ENCODE peak calls at places on chromosomes 13 and 19, in six cellular contexts. R, O, I, Z, F and Q are unnamed samples.

GRCh38 chr19:4096049-4096892 is 27.7 kb downstream of the MAP2K2 start:
- DNase-seq in R (no peak), O (no peak), I (no peak), Z (no peak), F (no peak), Q (no peak)

GRCh38 chr13:100541882-100542545 is 46.6 kb downstream of the GGACT start:
- DNase-seq in R (no peak), O (no peak), I (no peak), Z (no peak), F (no peak), Q (no peak)

GRCh38 chr13:42409061-42409460 is 137.1 kb downstream of the AKAP11 start:
- DNase-seq in R (no peak), O (no peak), I (no peak), Z (no peak), F (no peak), Q (no peak)

GRCh38 chr13:99218126-99218525 is 17.5 kb downstream of the UBAC2 start:
- DNase-seq in R (no peak), O (no peak), I (no peak), Z (no peak), F (no peak), Q (no peak)

GRCh38 chr13:106197506-106197905 is 338.0 kb downstream of the EFNB2 start:
- DNase-seq in R (no peak), O (no peak), I (no peak), Z (no peak), F (no peak), Q (no peak)

GRCh38 chr13:19587635-19588300 is 26.4 kb upstream of the TPTE2 start:
- DNase-seq in R (no peak), O (peak; percentile 27), I (no peak), Z (peak; percentile 52), F (no peak), Q (no peak)

GRCh38 chr19:52584686-52585085 is 14.6 kb downstream of the ZNF701 start:
- DNase-seq in R (no peak), O (no peak), I (no peak), Z (no peak), F (no peak), Q (no peak)

GRCh38 chr19:49472936-49473335 is 1.1 kb upstream of the FLT3LG start:
- DNase-seq in R (no peak), O (no peak), I (no peak), Z (no peak), F (no peak), Q (no peak)

GRCh38 chr19:35856546-35857149 is at the start of gene KIRREL2:
- DNase-seq in R (no peak), O (no peak), I (no peak), Z (no peak), F (no peak), Q (no peak)

GRCh38 chr19:3369337-3370213 is 3.2 kb downstream of the NFIC start:
- DNase-seq in R (peak; percentile 58), O (no peak), I (no peak), Z (peak; percentile 63), F (peak; percentile 67), Q (no peak)

GRCh38 chr19:21084343-21084742 is 2.3 kb downstream of the ZNF714 start:
- DNase-seq in R (no peak), O (no peak), I (peak; percentile 12), Z (peak; percentile 79), F (no peak), Q (no peak)

GRCh38 chr13:80454245-80454644 is 113.3 kb upstream of the SPRY2 start:
- DNase-seq in R (no peak), O (no peak), I (peak; percentile 34), Z (peak; percentile 1), F (no peak), Q (no peak)

GRCh38 chr19:23957660-23958281 is 43.1 kb downstream of the ZNF726 start:
- DNase-seq in R (no peak), O (peak; percentile 7), I (no peak), Z (peak; percentile 82), F (no peak), Q (no peak)

GRCh38 chr19:4976412-4977298 is 7.7 kb downstream of the KDM4B start:
- DNase-seq in R (peak; percentile 88), O (no peak), I (no peak), Z (peak; percentile 98), F (peak; percentile 92), Q (peak; percentile 38)

GRCh38 chr13:95118541-95119324 is 182.5 kb downstream of the ABCC4 start:
- DNase-seq in R (no peak), O (no peak), I (no peak), Z (no peak), F (no peak), Q (no peak)

GRCh38 chr13:110479215-110479545 is 82.3 kb downstream of the RAB20 start:
- DNase-seq in R (no peak), O (no peak), I (no peak), Z (no peak), F (no peak), Q (no peak)

GRCh38 chr19:7507884-7508283 is 8.0 kb upstream of the ZNF358 start:
- DNase-seq in R (peak; percentile 60), O (peak; percentile 90), I (no peak), Z (peak; percentile 80), F (no peak), Q (no peak)

GRCh38 chr13:79549355-79550106 is 68.6 kb downstream of the NDFIP2 start:
- DNase-seq in R (no peak), O (no peak), I (no peak), Z (peak; percentile 38), F (no peak), Q (no peak)

GRCh38 chr19:37979547-37980082 is 72.6 kb downstream of the SIPA1L3 start:
- DNase-seq in R (no peak), O (no peak), I (peak; percentile 69), Z (no peak), F (no peak), Q (no peak)

GRCh38 chr19:4633140-4633967 is 6.0 kb upstream of the TNFAIP8L1 start:
- DNase-seq in R (no peak), O (peak; percentile 65), I (peak; percentile 16), Z (peak; percentile 85), F (no peak), Q (no peak)

GRCh38 chr13:44815507-44816074 is 173.7 kb downstream of the NUFIP1 start:
- DNase-seq in R (peak; percentile 60), O (peak; percentile 67), I (no peak), Z (peak; percentile 98), F (no peak), Q (no peak)

GRCh38 chr19:35555301-35556005 is 8.0 kb downstream of the ATP4A start:
- DNase-seq in R (no peak), O (peak; percentile 40), I (no peak), Z (peak; percentile 35), F (no peak), Q (no peak)

GRCh38 chr19:49682274-49682673 is 5.2 kb downstream of the PRMT1 start:
- DNase-seq in R (no peak), O (no peak), I (no peak), Z (no peak), F (no peak), Q (no peak)

GRCh38 chr19:53332484-53332883 is 1.1 kb upstream of the ZNF845 start:
- DNase-seq in R (no peak), O (no peak), I (no peak), Z (no peak), F (no peak), Q (no peak)

DNA sequence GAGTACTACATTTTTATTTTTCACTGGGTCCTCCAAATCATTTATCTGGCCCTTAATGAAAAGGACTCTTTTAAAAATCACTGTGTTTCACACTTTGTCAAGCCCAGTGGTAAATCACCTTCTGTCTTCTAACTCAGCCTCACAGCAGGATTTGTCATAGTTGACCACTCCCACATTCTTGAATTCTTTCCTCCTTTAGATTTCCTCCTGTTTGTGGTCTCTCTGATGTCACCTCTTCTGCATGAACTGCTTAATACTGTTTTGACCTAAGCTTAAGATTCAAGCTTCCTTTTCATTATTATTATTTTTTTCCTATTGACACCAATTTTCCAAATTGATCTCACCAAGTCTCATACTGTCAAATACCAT is 899.8 kb upstream of the MIR17HG start:
- DNase-seq in R (no peak), O (peak; percentile 1), I (no peak), Z (peak; percentile 63), F (no peak), Q (no peak)
- TF ChIP-seq POLR2A in R (no peak), O (no peak), I (no peak), Z (no peak), F (no peak), Q (no peak)

GRCh38 chr13:33933810-33934209 is 115.9 kb downstream of the RFC3 start:
- DNase-seq in R (no peak), O (no peak), I (no peak), Z (no peak), F (no peak), Q (no peak)
- H3K4me3 ChIP-seq in R (no peak overlapping the region), O (no peak overlapping the region), I (no peak overlapping the region), Z (no peak overlapping the region), F (no peak overlapping the region), Q (no peak overlapping the region)

DNA sequence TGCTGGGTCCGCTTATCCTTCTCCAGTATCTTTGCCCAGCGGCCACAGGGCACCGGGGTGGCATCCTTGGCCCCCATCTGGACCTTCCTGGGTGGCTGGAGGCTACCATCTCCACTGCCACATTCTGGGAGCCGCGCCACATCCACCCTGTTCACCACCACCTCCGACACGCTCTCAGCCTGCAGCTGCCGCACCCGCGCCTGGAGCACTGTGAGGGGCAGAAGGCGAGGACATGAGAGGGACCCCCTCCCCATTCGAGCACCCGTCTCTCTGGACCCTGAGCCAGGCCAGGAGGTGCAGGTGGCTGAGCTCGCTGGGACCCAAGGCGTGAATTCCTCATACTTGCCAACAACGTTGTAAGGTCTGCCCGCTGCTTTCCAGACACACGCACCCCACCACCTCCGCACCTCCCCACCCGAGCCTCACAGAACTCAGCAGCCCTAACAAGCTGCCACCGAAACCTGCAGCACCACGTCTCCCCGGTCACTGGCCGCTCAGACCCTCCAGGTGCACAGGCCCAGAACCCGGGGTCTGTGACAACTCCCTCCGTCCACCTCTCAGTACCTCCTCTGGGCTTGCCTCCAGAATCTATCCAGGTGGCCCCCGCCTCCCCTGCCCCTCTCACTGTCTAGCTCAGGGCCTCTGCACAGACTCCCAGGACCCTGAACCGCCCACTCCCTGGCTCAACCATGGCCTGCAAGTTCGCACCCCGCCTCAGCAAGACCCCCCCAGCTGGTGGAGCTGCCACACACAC is 3.2 kb downstream of the POLRMT start:
- DNase-seq in R (no peak), O (no peak), I (no peak), Z (no peak), F (no peak), Q (no peak)
- TF ChIP-seq POLR2A in R (no peak), O (no peak), I (no peak), Z (no peak), F (no peak), Q (no peak)

DNA sequence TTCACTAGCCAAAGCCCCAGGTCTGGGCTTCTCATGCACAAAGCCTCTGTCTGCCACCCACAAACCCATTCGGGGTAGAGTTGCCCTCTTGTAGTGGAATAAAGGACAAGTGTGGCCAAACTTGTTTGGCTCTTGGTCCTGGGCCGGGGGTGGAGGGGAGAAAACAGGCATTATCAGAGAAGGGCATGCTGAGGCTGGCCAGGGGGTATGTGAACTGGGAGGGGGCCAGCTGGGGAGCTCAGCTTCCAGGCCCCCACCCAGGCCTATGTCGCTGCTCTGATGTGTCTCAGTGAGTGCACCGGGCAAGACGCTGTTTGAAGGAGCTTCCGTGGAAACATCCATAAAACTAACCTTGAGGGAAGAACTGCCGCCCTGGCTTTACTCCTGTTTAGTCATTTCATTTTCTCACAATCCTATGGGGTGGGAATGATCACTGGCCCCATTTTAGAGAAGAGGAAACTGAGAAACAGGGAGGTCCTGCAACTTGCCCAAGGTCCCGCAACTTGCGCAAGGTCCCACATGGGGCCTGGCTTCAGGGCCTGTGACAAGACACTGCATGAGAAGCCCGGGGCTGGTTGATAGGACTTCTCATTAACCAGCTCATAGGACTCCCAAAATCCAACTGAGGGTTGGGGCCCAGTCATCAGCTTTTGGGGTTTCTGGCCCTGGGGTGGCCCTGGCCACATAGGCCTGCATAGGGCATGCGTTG is 30.8 kb downstream of the CCNE1 start:
- DNase-seq in R (no peak), O (no peak), I (no peak), Z (no peak), F (no peak), Q (no peak)
- H3K4me3 ChIP-seq in R (no peak overlapping the region), O (no peak overlapping the region), I (no peak overlapping the region), Z (no peak overlapping the region), F (peak overlapping the region; percentile 74), Q (peak overlapping the region; percentile 68)

GRCh38 chr19:676343-677105 is at the start of gene FSTL3:
- DNase-seq in R (no peak), O (no peak), I (no peak), Z (no peak), F (no peak), Q (no peak)
- TF ChIP-seq POLR2A in R (peak; percentile 26), O (no peak), I (no peak), Z (peak; percentile 91), F (peak; percentile 36), Q (peak; percentile 54)